ENCODE peak calls at places on chromosome 13, in nine cellular contexts. One of them, this sample, is unnamed.

GRCh38 chr13:28286263-28286662 is 147.9 kb downstream of the PAN3 start:
- DNase-seq in adrenal gland: no peak
- DNase-seq in IMR-90: no peak
- DNase-seq in A549: no peak
- DNase-seq in tibial nerve: no peak
- DNase-seq in gastrocnemius medialis: no peak
- DNase-seq in breast epithelium: no peak
- DNase-seq in thyroid gland: no peak
- DNase-seq in spleen: no peak
- DNase-seq in this sample: no peak

GRCh38 chr13:60094385-60095088 is 69.2 kb downstream of the DIAPH3 start:
- DNase-seq in adrenal gland: no peak
- DNase-seq in IMR-90: no peak
- DNase-seq in A549: no peak
- DNase-seq in tibial nerve: no peak
- DNase-seq in gastrocnemius medialis: no peak
- DNase-seq in breast epithelium: no peak
- DNase-seq in thyroid gland: no peak
- DNase-seq in spleen: no peak
- DNase-seq in this sample: no peak

GRCh38 chr13:113142876-113143275 is 15.6 kb upstream of the PROZ start:
- DNase-seq in adrenal gland: no peak
- DNase-seq in IMR-90: no peak
- DNase-seq in A549: no peak
- DNase-seq in tibial nerve: no peak
- DNase-seq in gastrocnemius medialis: no peak
- DNase-seq in breast epithelium: peak; percentile 36
- DNase-seq in thyroid gland: no peak
- DNase-seq in spleen: no peak
- DNase-seq in this sample: no peak

GRCh38 chr13:84031120-84031519 is 148.8 kb upstream of the SLITRK1 start:
- DNase-seq in adrenal gland: no peak
- DNase-seq in IMR-90: no peak
- DNase-seq in A549: no peak
- DNase-seq in tibial nerve: no peak
- DNase-seq in gastrocnemius medialis: no peak
- DNase-seq in breast epithelium: no peak
- DNase-seq in thyroid gland: no peak
- DNase-seq in spleen: no peak
- DNase-seq in this sample: no peak

GRCh38 chr13:99354371-99354951 is 47.3 kb upstream of the GPR183 start:
- DNase-seq in adrenal gland: no peak
- DNase-seq in IMR-90: no peak
- DNase-seq in A549: no peak
- DNase-seq in tibial nerve: no peak
- DNase-seq in gastrocnemius medialis: no peak
- DNase-seq in breast epithelium: no peak
- DNase-seq in thyroid gland: no peak
- DNase-seq in spleen: no peak
- DNase-seq in this sample: no peak

GRCh38 chr13:71962735-71963134 is 95.7 kb upstream of the DACH1 start:
- DNase-seq in adrenal gland: no peak
- DNase-seq in IMR-90: no peak
- DNase-seq in A549: no peak
- DNase-seq in tibial nerve: no peak
- DNase-seq in gastrocnemius medialis: no peak
- DNase-seq in breast epithelium: no peak
- DNase-seq in thyroid gland: no peak
- DNase-seq in spleen: no peak
- DNase-seq in this sample: no peak

GRCh38 chr13:112769615-112770014 is 79.8 kb downstream of the ATP11A start:
- DNase-seq in adrenal gland: no peak
- DNase-seq in IMR-90: no peak
- DNase-seq in A549: no peak
- DNase-seq in tibial nerve: no peak
- DNase-seq in gastrocnemius medialis: no peak
- DNase-seq in breast epithelium: no peak
- DNase-seq in thyroid gland: peak; percentile 27
- DNase-seq in spleen: no peak
- DNase-seq in this sample: no peak

GRCh38 chr13:74134226-74134776 is at the start of gene KLF12:
- DNase-seq in adrenal gland: peak; percentile 81
- DNase-seq in IMR-90: peak; percentile 94
- DNase-seq in A549: peak; percentile 84
- DNase-seq in tibial nerve: peak; percentile 63
- DNase-seq in gastrocnemius medialis: peak; percentile 82
- DNase-seq in breast epithelium: peak; percentile 76
- DNase-seq in thyroid gland: peak; percentile 80
- DNase-seq in spleen: peak; percentile 97
- DNase-seq in this sample: peak; percentile 86

GRCh38 chr13:43805071-43805468 is 18.3 kb upstream of the ENOX1 start:
- DNase-seq in adrenal gland: no peak
- DNase-seq in IMR-90: peak; percentile 96
- DNase-seq in A549: peak; percentile 78
- DNase-seq in tibial nerve: no peak
- DNase-seq in gastrocnemius medialis: no peak
- DNase-seq in breast epithelium: no peak
- DNase-seq in thyroid gland: no peak
- DNase-seq in spleen: no peak
- DNase-seq in this sample: no peak

GRCh38 chr13:46668906-46669525 is 116.0 kb downstream of the LRCH1 start:
- DNase-seq in adrenal gland: no peak
- DNase-seq in IMR-90: no peak
- DNase-seq in A549: no peak
- DNase-seq in tibial nerve: no peak
- DNase-seq in gastrocnemius medialis: no peak
- DNase-seq in breast epithelium: no peak
- DNase-seq in thyroid gland: no peak
- DNase-seq in spleen: no peak
- DNase-seq in this sample: no peak

GRCh38 chr13:23724196-23724970 is 154.2 kb downstream of the TNFRSF19 start:
- DNase-seq in adrenal gland: no peak
- DNase-seq in IMR-90: peak; percentile 71
- DNase-seq in A549: no peak
- DNase-seq in tibial nerve: no peak
- DNase-seq in gastrocnemius medialis: no peak
- DNase-seq in breast epithelium: no peak
- DNase-seq in thyroid gland: no peak
- DNase-seq in spleen: no peak
- DNase-seq in this sample: no peak

GRCh38 chr13:74573654-74574053 is 439.4 kb upstream of the KLF12 start:
- DNase-seq in adrenal gland: no peak
- DNase-seq in IMR-90: no peak
- DNase-seq in A549: peak; percentile 9
- DNase-seq in tibial nerve: no peak
- DNase-seq in gastrocnemius medialis: no peak
- DNase-seq in breast epithelium: no peak
- DNase-seq in thyroid gland: no peak
- DNase-seq in spleen: no peak
- DNase-seq in this sample: no peak

GRCh38 chr13:48896312-48896711 is 79.4 kb upstream of the FNDC3A start:
- DNase-seq in adrenal gland: no peak
- DNase-seq in IMR-90: peak; percentile 87
- DNase-seq in A549: peak; percentile 4
- DNase-seq in tibial nerve: no peak
- DNase-seq in gastrocnemius medialis: no peak
- DNase-seq in breast epithelium: no peak
- DNase-seq in thyroid gland: no peak
- DNase-seq in spleen: no peak
- DNase-seq in this sample: no peak

DNA sequence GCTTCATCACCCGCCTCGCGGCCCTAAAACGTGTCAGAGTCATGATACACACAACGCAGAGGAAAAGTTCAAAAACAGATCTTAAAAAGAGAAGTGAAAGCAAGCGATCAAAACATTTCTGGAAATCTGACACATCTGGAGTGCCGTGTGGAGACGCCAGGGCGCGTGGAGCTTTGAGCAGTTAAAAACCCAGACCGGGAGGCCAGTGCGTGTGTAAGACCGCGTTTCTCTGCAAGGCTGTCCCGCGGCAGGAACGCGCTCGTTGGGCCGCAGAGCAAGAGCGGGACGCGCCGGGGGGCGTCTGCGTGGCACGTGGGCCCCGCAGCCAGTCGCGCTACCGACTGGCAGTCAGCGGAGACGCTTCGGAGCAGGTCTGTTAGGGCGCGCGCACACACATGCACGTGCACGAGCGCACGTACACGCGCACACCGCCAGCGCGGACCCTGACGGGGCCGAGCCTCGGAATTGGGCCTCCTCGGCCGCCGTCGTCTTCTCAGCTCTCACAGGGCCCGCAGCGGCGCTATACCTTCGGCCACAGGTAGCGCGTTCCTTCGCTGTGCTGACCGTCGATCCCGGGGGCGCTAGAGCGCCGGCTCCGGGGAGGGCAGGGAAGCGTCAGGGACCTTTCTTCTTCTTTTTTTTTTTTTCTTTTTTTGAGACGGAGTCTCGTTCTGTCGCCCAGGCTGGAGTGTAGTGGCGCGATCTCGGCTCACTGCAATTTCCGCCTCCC is 35.8 kb downstream of the RNF6 start:
- DNase-seq in adrenal gland: peak; percentile 93
- DNase-seq in IMR-90: peak; percentile 89
- DNase-seq in A549: peak; percentile 94
- DNase-seq in tibial nerve: peak; percentile 62
- DNase-seq in gastrocnemius medialis: peak; percentile 83
- DNase-seq in breast epithelium: peak; percentile 82
- DNase-seq in thyroid gland: peak; percentile 81
- DNase-seq in spleen: peak; percentile 98
- DNase-seq in this sample: peak; percentile 86
- TF ChIP-seq POLR2A in adrenal gland: peak; percentile 3
- TF ChIP-seq POLR2A in IMR-90: no peak
- TF ChIP-seq POLR2A in A549: peak; percentile 45
- TF ChIP-seq POLR2A in tibial nerve: peak; percentile 42
- TF ChIP-seq POLR2A in gastrocnemius medialis: no peak
- TF ChIP-seq POLR2A in breast epithelium: no peak
- TF ChIP-seq POLR2A in thyroid gland: no peak
- TF ChIP-seq POLR2A in spleen: no peak
- TF ChIP-seq POLR2A in this sample: no peak

GRCh38 chr13:95155504-95155903 is 145.7 kb downstream of the ABCC4 start:
- DNase-seq in adrenal gland: no peak
- DNase-seq in IMR-90: no peak
- DNase-seq in A549: no peak
- DNase-seq in tibial nerve: no peak
- DNase-seq in gastrocnemius medialis: no peak
- DNase-seq in breast epithelium: no peak
- DNase-seq in thyroid gland: no peak
- DNase-seq in spleen: no peak
- DNase-seq in this sample: no peak

GRCh38 chr13:95153647-95154405 is 147.4 kb downstream of the ABCC4 start:
- DNase-seq in adrenal gland: no peak
- DNase-seq in IMR-90: peak; percentile 21
- DNase-seq in A549: no peak
- DNase-seq in tibial nerve: no peak
- DNase-seq in gastrocnemius medialis: no peak
- DNase-seq in breast epithelium: no peak
- DNase-seq in thyroid gland: no peak
- DNase-seq in spleen: no peak
- DNase-seq in this sample: no peak

GRCh38 chr13:95155093-95155492 is 146.2 kb downstream of the ABCC4 start:
- DNase-seq in adrenal gland: no peak
- DNase-seq in IMR-90: no peak
- DNase-seq in A549: peak; percentile 30
- DNase-seq in tibial nerve: no peak
- DNase-seq in gastrocnemius medialis: no peak
- DNase-seq in breast epithelium: no peak
- DNase-seq in thyroid gland: no peak
- DNase-seq in spleen: no peak
- DNase-seq in this sample: no peak

GRCh38 chr13:95154441-95154886 is 146.8 kb downstream of the ABCC4 start:
- DNase-seq in adrenal gland: no peak
- DNase-seq in IMR-90: no peak
- DNase-seq in A549: peak; percentile 66
- DNase-seq in tibial nerve: no peak
- DNase-seq in gastrocnemius medialis: no peak
- DNase-seq in breast epithelium: no peak
- DNase-seq in thyroid gland: no peak
- DNase-seq in spleen: no peak
- DNase-seq in this sample: no peak

DNA sequence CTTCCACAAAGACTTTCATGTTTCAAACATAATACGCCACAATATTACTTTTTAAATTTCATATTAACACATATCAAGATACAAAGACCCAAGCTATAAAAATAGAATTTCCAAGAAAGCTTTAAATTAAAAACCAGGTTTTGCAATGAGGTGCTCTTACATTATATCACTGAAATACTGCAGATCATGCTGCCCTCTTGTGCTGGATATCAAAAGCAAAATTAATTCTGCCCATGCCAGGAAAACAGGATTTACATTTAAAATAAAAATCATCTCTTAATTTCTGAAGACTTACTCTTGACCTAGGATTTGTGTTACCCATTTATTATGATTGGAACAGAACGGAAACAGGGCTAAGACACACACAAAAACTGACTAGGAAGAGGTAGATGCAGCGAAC is 145.0 kb downstream of the ABCC4 start:
- DNase-seq in adrenal gland: no peak
- DNase-seq in IMR-90: peak; percentile 17
- DNase-seq in A549: peak; percentile 41
- DNase-seq in tibial nerve: no peak
- DNase-seq in gastrocnemius medialis: no peak
- DNase-seq in breast epithelium: no peak
- DNase-seq in thyroid gland: no peak
- DNase-seq in spleen: no peak
- DNase-seq in this sample: no peak
- TF ChIP-seq CTCF in adrenal gland: peak; percentile 37
- TF ChIP-seq CTCF in IMR-90: peak; percentile 40
- TF ChIP-seq CTCF in A549: peak; percentile 65
- TF ChIP-seq CTCF in tibial nerve: no peak
- TF ChIP-seq CTCF in gastrocnemius medialis: no peak
- TF ChIP-seq CTCF in breast epithelium: no peak
- TF ChIP-seq CTCF in thyroid gland: no peak
- TF ChIP-seq CTCF in spleen: no peak
- TF ChIP-seq CTCF in this sample: no peak

GRCh38 chr13:51453308-51453958 is 597 bp upstream of the INTS6 start:
- DNase-seq in adrenal gland: no peak
- DNase-seq in IMR-90: no peak
- DNase-seq in A549: no peak
- DNase-seq in tibial nerve: peak; percentile 71
- DNase-seq in gastrocnemius medialis: no peak
- DNase-seq in breast epithelium: peak; percentile 64
- DNase-seq in thyroid gland: no peak
- DNase-seq in spleen: peak; percentile 97
- DNase-seq in this sample: peak; percentile 89
- TF ChIP-seq POLR2A in adrenal gland: peak; percentile 73
- TF ChIP-seq POLR2A in IMR-90: no peak
- TF ChIP-seq POLR2A in A549: peak; percentile 39
- TF ChIP-seq POLR2A in tibial nerve: peak; percentile 70
- TF ChIP-seq POLR2A in gastrocnemius medialis: peak; percentile 78
- TF ChIP-seq POLR2A in breast epithelium: no peak
- TF ChIP-seq POLR2A in thyroid gland: peak; percentile 88
- TF ChIP-seq POLR2A in spleen: peak; percentile 7
- TF ChIP-seq POLR2A in this sample: peak; percentile 77

DNA sequence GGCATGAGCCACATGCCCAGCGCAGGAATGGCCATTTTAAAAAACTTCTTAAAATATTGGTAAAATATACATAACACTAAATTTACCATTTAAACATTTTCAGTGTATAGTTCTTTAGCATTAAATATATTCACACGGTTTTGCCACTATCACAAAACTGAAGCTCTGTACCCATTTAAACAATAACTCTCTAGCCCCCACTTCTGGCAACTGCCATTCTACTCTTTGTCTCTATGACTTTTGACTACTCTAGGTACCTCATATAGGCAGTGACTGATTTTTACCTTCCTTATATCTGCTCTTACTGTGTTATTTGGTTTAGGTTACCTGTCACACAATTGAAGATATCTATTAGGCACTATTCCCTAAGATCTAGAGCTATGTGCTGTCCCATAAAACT is 2.3 kb upstream of the KBTBD7 start:
- DNase-seq in adrenal gland: no peak
- DNase-seq in IMR-90: no peak
- DNase-seq in A549: no peak
- DNase-seq in tibial nerve: no peak
- DNase-seq in gastrocnemius medialis: no peak
- DNase-seq in breast epithelium: no peak
- DNase-seq in thyroid gland: no peak
- DNase-seq in spleen: no peak
- DNase-seq in this sample: no peak
- TF ChIP-seq CTCF in adrenal gland: no peak
- TF ChIP-seq CTCF in IMR-90: peak; percentile 38
- TF ChIP-seq CTCF in A549: peak; percentile 22
- TF ChIP-seq CTCF in tibial nerve: no peak
- TF ChIP-seq CTCF in gastrocnemius medialis: no peak
- TF ChIP-seq CTCF in breast epithelium: no peak
- TF ChIP-seq CTCF in thyroid gland: no peak
- TF ChIP-seq CTCF in spleen: no peak
- TF ChIP-seq CTCF in this sample: no peak